ENCODE peak calls at places on chromosomes 5 and 9, in five cellular contexts. P is psoas muscle, O is transverse colon, Q is A549, N is HCT116. L is an unnamed sample.

GRCh38 chr5:111734013-111734412 is 23.0 kb downstream of the NREP start:
- DNase-seq in Q (no peak), N (no peak), O (no peak), P (no peak), L (no peak)

GRCh38 chr9:19174127-19174921 is 47.0 kb upstream of the PLIN2 start:
- DNase-seq in N (peak), O (peak), Q (peak), P (peak), L (peak)

GRCh38 chr9:13513710-13514444 is 234.4 kb upstream of the MPDZ start:
- DNase-seq in P (no peak), Q (no peak), O (no peak), N (no peak), L (no peak)

GRCh38 chr5:63128018-63128417 is 549.4 kb downstream of the LRRC70 start:
- DNase-seq in Q (no peak), N (no peak), O (no peak), P (no peak), L (no peak)

GRCh38 chr9:129894106-129894823 is 59.0 kb downstream of the USP20 start:
- DNase-seq in Q (no peak), N (no peak), P (no peak), O (no peak), L (no peak)

GRCh38 chr9:34119713-34120112 is 6.8 kb downstream of the DCAF12 start:
- DNase-seq in N (no peak), P (no peak), Q (no peak), O (no peak), L (no peak)

GRCh38 chr9:92097997-92098482 is 17.2 kb downstream of the SPTLC1 start:
- DNase-seq in P (peak), O (peak), N (peak), Q (no peak), L (no peak)

GRCh38 chr5:158534203-158534602 is 565.5 kb downstream of the EBF1 start:
- DNase-seq in P (no peak), Q (no peak), N (no peak), O (no peak), L (no peak)

DNA sequence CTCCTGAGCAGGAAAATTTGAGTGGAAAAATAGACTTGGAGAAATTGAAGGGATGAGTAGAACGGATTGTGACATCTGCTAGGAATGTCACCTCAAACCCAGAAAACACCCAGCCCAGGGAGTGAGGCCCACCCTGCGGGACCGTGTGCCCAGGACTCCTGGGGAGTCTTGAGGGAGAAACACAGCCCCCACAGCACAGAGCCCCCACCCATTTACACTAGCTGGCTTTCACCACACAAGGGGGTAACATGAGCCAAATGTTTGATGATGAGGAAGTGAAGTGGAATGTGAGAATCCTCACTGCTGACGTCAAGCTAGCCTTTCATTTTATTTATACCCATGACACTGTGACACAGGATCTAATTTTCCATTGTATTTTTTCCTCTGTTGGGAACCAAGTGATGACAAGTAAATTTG is 42.8 kb upstream of the PDE8B start:
- DNase-seq in O (no peak), Q (peak), P (no peak), N (no peak), L (no peak)
- H3K4me3 ChIP-seq in O (no peak), Q (peak), P (no peak), N (no peak), L (no peak)

GRCh38 chr5:39005566-39006232 is 68.5 kb downstream of the RICTOR start:
- DNase-seq in P (no peak), N (no peak), O (no peak), Q (peak), L (no peak)
- TF ChIP-seq CTCF in P (peak), N (peak), O (no peak), Q (peak), L (peak)

GRCh38 chr5:80705216-80705769 is 50.5 kb upstream of the DHFR start:
- DNase-seq in P (no peak), N (no peak), O (no peak), Q (no peak), L (no peak)
- H3K4me3 ChIP-seq in P (no peak), N (no peak), O (no peak), Q (no peak), L (no peak)

DNA sequence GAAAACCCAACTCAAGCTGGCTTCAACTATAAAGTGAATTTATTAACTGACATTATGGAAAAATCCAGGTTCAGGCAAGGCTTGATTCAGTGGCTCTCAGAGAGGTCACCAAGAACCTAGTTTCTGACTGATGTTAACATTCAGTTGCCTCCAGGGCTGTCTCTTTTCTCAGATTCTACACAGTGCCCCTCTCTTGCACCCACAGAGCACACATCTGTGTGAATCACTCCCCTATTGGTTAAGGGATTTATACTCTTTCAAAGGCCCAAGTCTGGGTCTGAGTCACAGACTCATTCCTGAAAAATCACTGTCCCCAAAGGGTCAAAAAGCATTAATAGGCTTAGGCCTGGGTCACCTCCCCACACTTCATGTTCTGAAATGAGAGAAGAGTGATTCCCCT is 6.2 kb upstream of the HAVCR2 start:
- DNase-seq in N (no peak), Q (no peak), P (no peak), O (no peak), L (no peak)
- TF ChIP-seq CTCF in N (no peak), Q (no peak), P (no peak), O (no peak), L (no peak)

GRCh38 chr5:94113-94892 is 2.3 kb downstream of the PLEKHG4B start:
- DNase-seq in P (no peak), O (no peak), N (no peak), Q (no peak), L (no peak)
- H3K4me3 ChIP-seq in P (no peak), O (no peak), N (no peak), Q (no peak), L (no peak)

GRCh38 chr5:50440651-50441478 is at the start of gene EMB:
- DNase-seq in P (peak), N (peak), O (peak), Q (peak), L (peak)
- TF ChIP-seq CTCF in P (no peak), N (no peak), O (no peak), Q (peak), L (peak)

GRCh38 chr9:128361981-128362646 is 9.1 kb upstream of the URM1 start:
- DNase-seq in O (peak), N (peak), P (peak), Q (peak), L (no peak)
- H3K4me3 ChIP-seq in O (peak), N (peak), P (peak), Q (peak), L (peak)

GRCh38 chr9:136686794-136687711 is at the start of gene AGPAT2:
- DNase-seq in N (peak), O (peak), Q (peak), P (peak), L (no peak)
- TF ChIP-seq CTCF in N (no peak), O (no peak), Q (no peak), P (no peak), L (no peak)

DNA sequence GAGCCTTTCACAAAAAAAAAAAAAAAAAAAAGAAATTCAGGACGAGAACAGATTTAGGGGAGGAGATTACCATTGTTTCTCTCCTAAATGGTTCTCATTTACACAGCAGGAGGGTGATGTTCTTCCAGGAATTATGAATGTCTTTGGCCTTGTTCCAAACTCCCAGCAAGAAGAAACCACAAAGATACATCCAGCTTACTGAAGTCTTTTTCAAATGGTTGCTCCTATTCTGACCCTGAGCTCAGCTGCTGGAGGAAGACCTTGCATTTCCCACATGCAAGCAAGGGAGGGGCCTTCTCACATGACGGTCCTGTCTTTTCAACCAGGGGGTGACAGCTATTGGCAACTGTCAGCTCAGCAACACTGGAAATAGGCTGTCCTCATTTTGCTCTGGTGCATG is 203.0 kb upstream of the VLDLR start:
- DNase-seq in N (no peak), O (no peak), P (no peak), Q (no peak), L (peak)
- H3K4me3 ChIP-seq in N (no peak), O (no peak), P (no peak), Q (no peak), L (no peak)